ENCODE peak calls at places on chromosomes 5 and 9, in ten cellular contexts. One of them, this sample, is unnamed.

GRCh38 chr5:98314262-98314661 is 459.2 kb upstream of the RGMB start:
- DNase-seq in testis: no peak
- DNase-seq in GM12891: no peak
- DNase-seq in thyroid gland: no peak
- DNase-seq in suprapubic skin: no peak
- DNase-seq in stomach: no peak
- DNase-seq in H1: no peak
- DNase-seq in uterus: no peak
- DNase-seq in ovary: no peak
- DNase-seq in right lobe of liver: no peak
- DNase-seq in this sample: no peak

GRCh38 chr5:163248333-163248732 is 189.1 kb upstream of the CCNG1 start:
- DNase-seq in testis: no peak
- DNase-seq in GM12891: no peak
- DNase-seq in thyroid gland: no peak
- DNase-seq in suprapubic skin: no peak
- DNase-seq in stomach: no peak
- DNase-seq in H1: no peak
- DNase-seq in uterus: no peak
- DNase-seq in ovary: no peak
- DNase-seq in right lobe of liver: peak; percentile 67
- DNase-seq in this sample: no peak

GRCh38 chr5:149053027-149053705 is 9.7 kb downstream of the SH3TC2 start:
- DNase-seq in testis: no peak
- DNase-seq in GM12891: no peak
- DNase-seq in thyroid gland: no peak
- DNase-seq in suprapubic skin: no peak
- DNase-seq in stomach: no peak
- DNase-seq in H1: no peak
- DNase-seq in uterus: no peak
- DNase-seq in ovary: no peak
- DNase-seq in right lobe of liver: no peak
- DNase-seq in this sample: no peak

GRCh38 chr5:99034336-99034735 is 105.5 kb upstream of the CHD1 start:
- DNase-seq in testis: no peak
- DNase-seq in GM12891: no peak
- DNase-seq in thyroid gland: no peak
- DNase-seq in suprapubic skin: no peak
- DNase-seq in stomach: peak; percentile 33
- DNase-seq in H1: no peak
- DNase-seq in uterus: no peak
- DNase-seq in ovary: no peak
- DNase-seq in right lobe of liver: no peak
- DNase-seq in this sample: no peak

GRCh38 chr9:118522093-118523028 is 818.2 kb downstream of the TLR4 start:
- DNase-seq in testis: peak; percentile 68
- DNase-seq in GM12891: peak; percentile 17
- DNase-seq in thyroid gland: peak; percentile 54
- DNase-seq in suprapubic skin: no peak
- DNase-seq in stomach: no peak
- DNase-seq in H1: peak; percentile 78
- DNase-seq in uterus: no peak
- DNase-seq in ovary: no peak
- DNase-seq in right lobe of liver: no peak
- DNase-seq in this sample: peak; percentile 43

GRCh38 chr9:82154573-82154972 is 166.0 kb downstream of the SPATA31D1 start:
- DNase-seq in testis: no peak
- DNase-seq in GM12891: no peak
- DNase-seq in thyroid gland: no peak
- DNase-seq in suprapubic skin: no peak
- DNase-seq in stomach: no peak
- DNase-seq in H1: no peak
- DNase-seq in uterus: no peak
- DNase-seq in ovary: no peak
- DNase-seq in right lobe of liver: no peak
- DNase-seq in this sample: no peak

GRCh38 chr9:107487521-107488399 is 1.8 kb downstream of the KLF4 start:
- DNase-seq in testis: peak; percentile 81
- DNase-seq in GM12891: no peak
- DNase-seq in thyroid gland: peak; percentile 75
- DNase-seq in suprapubic skin: peak; percentile 83
- DNase-seq in stomach: peak; percentile 68
- DNase-seq in H1: peak; percentile 47
- DNase-seq in uterus: peak; percentile 48
- DNase-seq in ovary: peak; percentile 60
- DNase-seq in right lobe of liver: peak; percentile 53
- DNase-seq in this sample: peak; percentile 76

GRCh38 chr9:109317311-109317978 is 3.4 kb downstream of the EPB41L4B start:
- DNase-seq in testis: no peak
- DNase-seq in GM12891: no peak
- DNase-seq in thyroid gland: peak; percentile 39
- DNase-seq in suprapubic skin: no peak
- DNase-seq in stomach: no peak
- DNase-seq in H1: no peak
- DNase-seq in uterus: no peak
- DNase-seq in ovary: no peak
- DNase-seq in right lobe of liver: no peak
- DNase-seq in this sample: no peak

GRCh38 chr9:78997296-78997695 is 574.5 kb upstream of the TLE4 start:
- DNase-seq in testis: no peak
- DNase-seq in GM12891: no peak
- DNase-seq in thyroid gland: no peak
- DNase-seq in suprapubic skin: no peak
- DNase-seq in stomach: no peak
- DNase-seq in H1: no peak
- DNase-seq in uterus: no peak
- DNase-seq in ovary: no peak
- DNase-seq in right lobe of liver: no peak
- DNase-seq in this sample: no peak

GRCh38 chr9:16262467-16263261 is 607.8 kb downstream of the BNC2 start:
- DNase-seq in testis: no peak
- DNase-seq in GM12891: no peak
- DNase-seq in thyroid gland: no peak
- DNase-seq in suprapubic skin: no peak
- DNase-seq in stomach: no peak
- DNase-seq in H1: no peak
- DNase-seq in uterus: no peak
- DNase-seq in ovary: no peak
- DNase-seq in right lobe of liver: no peak
- DNase-seq in this sample: no peak

GRCh38 chr9:130043654-130044623 is 950 bp upstream of the FNBP1 start:
- DNase-seq in testis: peak; percentile 83
- DNase-seq in GM12891: no peak
- DNase-seq in thyroid gland: peak; percentile 84
- DNase-seq in suprapubic skin: peak; percentile 86
- DNase-seq in stomach: peak; percentile 30
- DNase-seq in H1: no peak
- DNase-seq in uterus: peak; percentile 71
- DNase-seq in ovary: peak; percentile 69
- DNase-seq in right lobe of liver: peak; percentile 78
- DNase-seq in this sample: peak; percentile 50

GRCh38 chr9:130042406-130042930 is 521 bp downstream of the FNBP1 start:
- DNase-seq in testis: no peak
- DNase-seq in GM12891: no peak
- DNase-seq in thyroid gland: no peak
- DNase-seq in suprapubic skin: no peak
- DNase-seq in stomach: peak; percentile 40
- DNase-seq in H1: no peak
- DNase-seq in uterus: peak; percentile 41
- DNase-seq in ovary: peak; percentile 31
- DNase-seq in right lobe of liver: peak; percentile 60
- DNase-seq in this sample: peak; percentile 37

GRCh38 chr9:130040901-130041647 is 1.9 kb downstream of the FNBP1 start:
- DNase-seq in testis: peak; percentile 43
- DNase-seq in GM12891: no peak
- DNase-seq in thyroid gland: no peak
- DNase-seq in suprapubic skin: no peak
- DNase-seq in stomach: no peak
- DNase-seq in H1: no peak
- DNase-seq in uterus: no peak
- DNase-seq in ovary: no peak
- DNase-seq in right lobe of liver: no peak
- DNase-seq in this sample: no peak

GRCh38 chr9:130041648-130042405 is 1.2 kb downstream of the FNBP1 start:
- DNase-seq in testis: peak; percentile 34
- DNase-seq in GM12891: no peak
- DNase-seq in thyroid gland: no peak
- DNase-seq in suprapubic skin: no peak
- DNase-seq in stomach: no peak
- DNase-seq in H1: no peak
- DNase-seq in uterus: peak; percentile 27
- DNase-seq in ovary: peak; percentile 30
- DNase-seq in right lobe of liver: peak; percentile 53
- DNase-seq in this sample: peak; percentile 29

GRCh38 chr9:130042931-130043653 is at the start of gene FNBP1:
- DNase-seq in testis: peak; percentile 86
- DNase-seq in GM12891: peak; percentile 79
- DNase-seq in thyroid gland: peak; percentile 82
- DNase-seq in suprapubic skin: peak; percentile 89
- DNase-seq in stomach: peak; percentile 78
- DNase-seq in H1: peak; percentile 38
- DNase-seq in uterus: peak; percentile 83
- DNase-seq in ovary: peak; percentile 81
- DNase-seq in right lobe of liver: peak; percentile 86
- DNase-seq in this sample: peak; percentile 88
- TF ChIP-seq POLR2A in testis: peak; percentile 47
- TF ChIP-seq POLR2A in GM12891: peak; percentile 71
- TF ChIP-seq POLR2A in thyroid gland: peak; percentile 81
- TF ChIP-seq POLR2A in suprapubic skin: peak; percentile 65
- TF ChIP-seq POLR2A in stomach: no peak
- TF ChIP-seq POLR2A in H1: no peak
- TF ChIP-seq POLR2A in uterus: peak; percentile 92
- TF ChIP-seq POLR2A in ovary: peak; percentile 75
- TF ChIP-seq POLR2A in right lobe of liver: peak; percentile 90
- TF ChIP-seq POLR2A in this sample: peak; percentile 81

GRCh38 chr5:102295534-102296228 is 403 bp downstream of the SLCO4C1 start:
- DNase-seq in testis: no peak
- DNase-seq in GM12891: peak; percentile 2
- DNase-seq in thyroid gland: peak; percentile 13
- DNase-seq in suprapubic skin: no peak
- DNase-seq in stomach: no peak
- DNase-seq in H1: no peak
- DNase-seq in uterus: no peak
- DNase-seq in ovary: no peak
- DNase-seq in right lobe of liver: peak; percentile 68
- DNase-seq in this sample: peak; percentile 24

GRCh38 chr5:102294996-102295395 is 1.1 kb downstream of the SLCO4C1 start:
- DNase-seq in testis: no peak
- DNase-seq in GM12891: no peak
- DNase-seq in thyroid gland: no peak
- DNase-seq in suprapubic skin: no peak
- DNase-seq in stomach: no peak
- DNase-seq in H1: no peak
- DNase-seq in uterus: no peak
- DNase-seq in ovary: no peak
- DNase-seq in right lobe of liver: no peak
- DNase-seq in this sample: no peak

GRCh38 chr5:102296229-102296817 is at the start of gene SLCO4C1:
- DNase-seq in testis: peak; percentile 87
- DNase-seq in GM12891: peak; percentile 66
- DNase-seq in thyroid gland: peak; percentile 72
- DNase-seq in suprapubic skin: no peak
- DNase-seq in stomach: peak; percentile 69
- DNase-seq in H1: peak; percentile 87
- DNase-seq in uterus: peak; percentile 18
- DNase-seq in ovary: peak; percentile 22
- DNase-seq in right lobe of liver: peak; percentile 93
- DNase-seq in this sample: peak; percentile 72
- TF ChIP-seq POLR2A in testis: no peak
- TF ChIP-seq POLR2A in GM12891: no peak
- TF ChIP-seq POLR2A in thyroid gland: no peak
- TF ChIP-seq POLR2A in suprapubic skin: no peak
- TF ChIP-seq POLR2A in stomach: no peak
- TF ChIP-seq POLR2A in H1: no peak
- TF ChIP-seq POLR2A in uterus: no peak
- TF ChIP-seq POLR2A in ovary: no peak
- TF ChIP-seq POLR2A in right lobe of liver: peak; percentile 58
- TF ChIP-seq POLR2A in this sample: no peak

DNA sequence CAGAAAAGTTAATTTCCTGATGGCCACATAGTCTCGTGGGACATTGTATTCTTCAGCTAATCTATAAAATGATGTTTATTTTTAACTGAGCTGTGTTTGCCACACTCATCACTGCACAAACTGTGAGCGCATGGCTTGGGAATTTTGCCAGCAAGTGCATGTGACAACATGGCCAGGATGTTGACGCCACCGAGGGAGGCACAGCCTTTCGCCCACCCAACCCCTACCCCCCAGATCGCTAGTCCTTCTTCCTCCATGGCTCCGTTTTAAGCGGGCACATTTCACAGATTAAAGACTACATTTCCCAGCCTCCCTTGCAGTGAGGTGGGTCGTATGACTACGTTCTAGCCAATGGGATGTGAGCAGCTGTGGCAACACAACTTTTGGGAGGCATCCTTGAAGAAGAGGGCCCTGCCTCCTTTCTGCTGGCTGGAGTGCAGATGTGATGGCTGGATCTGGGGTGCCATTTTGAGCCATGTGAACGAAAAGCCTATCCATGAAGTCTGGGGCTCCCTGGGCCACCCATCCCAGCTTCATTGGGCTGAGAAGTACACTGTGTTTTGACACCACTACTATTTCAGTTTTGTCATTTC is 7.9 kb downstream of the NRARP start:
- DNase-seq in testis: peak; percentile 64
- DNase-seq in GM12891: no peak
- DNase-seq in thyroid gland: no peak
- DNase-seq in suprapubic skin: no peak
- DNase-seq in stomach: peak; percentile 90
- DNase-seq in H1: no peak
- DNase-seq in uterus: no peak
- DNase-seq in ovary: peak; percentile 12
- DNase-seq in right lobe of liver: no peak
- DNase-seq in this sample: peak; percentile 37
- TF ChIP-seq POLR2A in testis: no peak
- TF ChIP-seq POLR2A in GM12891: no peak
- TF ChIP-seq POLR2A in thyroid gland: no peak
- TF ChIP-seq POLR2A in suprapubic skin: no peak
- TF ChIP-seq POLR2A in stomach: no peak
- TF ChIP-seq POLR2A in H1: no peak
- TF ChIP-seq POLR2A in uterus: no peak
- TF ChIP-seq POLR2A in ovary: no peak
- TF ChIP-seq POLR2A in right lobe of liver: no peak
- TF ChIP-seq POLR2A in this sample: no peak

DNA sequence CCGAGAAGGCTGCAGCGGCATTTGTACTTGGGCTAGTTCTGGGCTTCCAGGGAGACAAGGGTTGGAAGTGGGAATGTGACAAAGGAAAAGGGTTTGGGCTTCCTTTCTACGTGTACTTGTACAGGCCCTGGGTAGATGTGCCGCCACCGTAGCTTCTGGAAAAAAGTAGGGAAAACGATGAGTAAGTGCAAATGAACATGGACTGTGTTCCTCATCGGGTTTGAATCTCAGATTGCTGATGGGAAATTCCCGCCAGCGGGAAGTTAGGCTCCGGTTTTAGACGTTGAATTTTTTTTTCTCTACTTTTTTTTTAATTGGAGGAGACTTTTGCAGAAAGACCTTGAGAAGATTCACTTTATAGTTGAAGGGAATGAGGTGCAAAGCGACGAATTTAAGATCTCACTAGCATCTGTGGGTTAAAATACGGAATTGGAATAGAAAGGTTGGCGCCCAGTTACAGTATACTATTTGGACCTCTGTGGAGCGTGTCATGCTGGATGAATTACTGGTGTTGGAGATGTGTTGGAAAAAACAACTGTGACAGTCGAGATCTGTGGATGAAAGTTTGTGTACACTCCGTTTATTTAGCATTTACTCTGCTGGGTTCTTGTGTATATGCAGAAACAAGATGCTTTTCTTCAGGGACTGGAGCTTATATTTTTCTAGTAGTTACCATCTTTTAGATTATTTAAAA is 1.3 kb downstream of the G3BP1 start:
- DNase-seq in testis: peak; percentile 38
- DNase-seq in GM12891: no peak
- DNase-seq in thyroid gland: no peak
- DNase-seq in suprapubic skin: no peak
- DNase-seq in stomach: no peak
- DNase-seq in H1: no peak
- DNase-seq in uterus: no peak
- DNase-seq in ovary: no peak
- DNase-seq in right lobe of liver: no peak
- DNase-seq in this sample: peak; percentile 38
- TF ChIP-seq POLR2A in testis: no peak
- TF ChIP-seq POLR2A in GM12891: peak; percentile 4
- TF ChIP-seq POLR2A in thyroid gland: no peak
- TF ChIP-seq POLR2A in suprapubic skin: no peak
- TF ChIP-seq POLR2A in stomach: no peak
- TF ChIP-seq POLR2A in H1: peak; percentile 55
- TF ChIP-seq POLR2A in uterus: no peak
- TF ChIP-seq POLR2A in ovary: no peak
- TF ChIP-seq POLR2A in right lobe of liver: no peak
- TF ChIP-seq POLR2A in this sample: no peak

This sample was measured in heart left ventricle.